ENCODE peak calls at places on chromosome 10, in six cellular contexts. J, U, F, M, Y and O are unnamed samples.

GRCh38 chr10:42754155-42755027 is 28.2 kb upstream of the BMS1 start:
- DNase-seq in F (peak), U (peak), J (peak), M (no peak), Y (no peak), O (peak)

GRCh38 chr10:106285199-106285598 is 879.3 kb downstream of the SORCS1 start:
- DNase-seq in M (no peak), F (no peak), J (no peak), Y (no peak), U (peak), O (no peak)

GRCh38 chr10:103792547-103792946 is 62.8 kb downstream of the SH3PXD2A start:
- DNase-seq in M (no peak), U (peak), Y (no peak), F (no peak), J (no peak), O (no peak)

GRCh38 chr10:6461961-6462360 is 118.1 kb downstream of the PRKCQ start:
- DNase-seq in Y (no peak), F (no peak), M (no peak), U (no peak), J (no peak), O (no peak)

GRCh38 chr10:73875139-73875475 is 752 bp upstream of the CAMK2G start:
- DNase-seq in Y (no peak), U (no peak), M (no peak), F (no peak), J (no peak), O (no peak)

GRCh38 chr10:49075743-49076142 is 39.6 kb downstream of the VSTM4 start:
- DNase-seq in Y (no peak), J (no peak), M (no peak), U (no peak), F (no peak), O (no peak)

GRCh38 chr10:68526634-68527132 is 640 bp downstream of the SLC25A16 start:
- DNase-seq in Y (no peak), U (no peak), F (no peak), M (no peak), J (no peak), O (no peak)

GRCh38 chr10:35216303-35216905 is 89.8 kb downstream of the CREM start:
- DNase-seq in M (no peak), F (no peak), U (no peak), Y (no peak), J (peak), O (no peak)

GRCh38 chr10:3272300-3272699 is 99.7 kb upstream of the PITRM1 start:
- DNase-seq in F (no peak), J (no peak), U (no peak), M (no peak), Y (no peak), O (no peak)

GRCh38 chr10:68594405-68594804 is 34.3 kb downstream of the TET1 start:
- DNase-seq in M (no peak), U (peak), Y (no peak), F (no peak), J (peak), O (no peak)

GRCh38 chr10:35542303-35542702 is 62.8 kb upstream of the GJD4 start:
- DNase-seq in M (no peak), J (no peak), F (no peak), U (no peak), Y (no peak), O (no peak)

GRCh38 chr10:13437026-13437555 is 89.0 kb upstream of the SEPHS1 start:
- DNase-seq in M (no peak), J (no peak), Y (no peak), U (no peak), F (no peak), O (no peak)

GRCh38 chr10:50286996-50287803 is 35.9 kb upstream of the ASAH2 start:
- DNase-seq in J (no peak), M (no peak), Y (no peak), F (no peak), U (no peak), O (no peak)

GRCh38 chr10:65358565-65358964 is 1567.3 kb upstream of the LRRTM3 start:
- DNase-seq in Y (no peak), F (peak), J (no peak), M (no peak), U (no peak), O (peak)

GRCh38 chr10:118580702-118581101 is 14.7 kb downstream of the PRLHR start:
- DNase-seq in Y (no peak), J (no peak), U (no peak), M (no peak), F (no peak), O (no peak)

GRCh38 chr10:30228638-30229037 is 120.4 kb downstream of the MTPAP start:
- DNase-seq in F (no peak), J (no peak), Y (no peak), M (no peak), U (peak), O (no peak)

GRCh38 chr10:43028143-43028542 is 48.7 kb upstream of the RET start:
- DNase-seq in M (no peak), J (no peak), U (no peak), Y (no peak), F (no peak), O (no peak)

GRCh38 chr10:15624405-15625191 is 95.1 kb downstream of the ITGA8 start:
- DNase-seq in Y (no peak), U (peak), J (no peak), M (no peak), F (no peak), O (no peak)

GRCh38 chr10:132294561-132295320 is 13.0 kb downstream of the STK32C start:
- DNase-seq in Y (no peak), U (no peak), J (peak), F (no peak), M (no peak), O (no peak)

GRCh38 chr10:26946103-26946907 is 85.5 kb upstream of the ABI1 start:
- DNase-seq in J (no peak), F (no peak), Y (no peak), M (no peak), U (no peak), O (no peak)

GRCh38 chr10:4310153-4310552 is 515.9 kb upstream of the AKR1E2 start:
- DNase-seq in U (no peak), F (no peak), Y (no peak), J (no peak), M (no peak), O (no peak)

GRCh38 chr10:133465191-133465949 is 11.6 kb downstream of the SCART1 start:
- DNase-seq in U (no peak), Y (no peak), F (no peak), J (no peak), M (no peak), O (no peak)

GRCh38 chr10:80488539-80489066 is 34.5 kb downstream of the TSPAN14 start:
- DNase-seq in M (no peak), U (no peak), J (no peak), F (no peak), Y (no peak), O (no peak)

GRCh38 chr10:13812804-13813203 is 226.0 kb downstream of the PRPF18 start:
- DNase-seq in M (no peak), Y (no peak), F (no peak), U (no peak), J (no peak), O (no peak)

GRCh38 chr10:2968401-2968800 is 98.9 kb upstream of the PFKP start:
- DNase-seq in Y (no peak), J (no peak), F (no peak), M (no peak), U (peak), O (no peak)

GRCh38 chr10:73920084-73920483 is 9.2 kb downstream of the PLAU start:
- DNase-seq in J (peak), M (no peak), F (peak), Y (no peak), U (peak), O (no peak)

GRCh38 chr10:97196213-97197029 is 10.7 kb upstream of the SLIT1 start:
- DNase-seq in J (peak), M (no peak), Y (no peak), U (peak), F (peak), O (peak)

GRCh38 chr10:118840071-118840775 is 85.5 kb upstream of the CACUL1 start:
- DNase-seq in J (no peak), M (no peak), Y (no peak), U (no peak), F (no peak), O (no peak)

GRCh38 chr10:74189999-74190421 is 39.0 kb downstream of the ADK start:
- DNase-seq in U (peak), Y (no peak), F (no peak), M (no peak), J (no peak), O (no peak)

GRCh38 chr10:8092428-8092827 is 37.9 kb downstream of the GATA3 start:
- DNase-seq in Y (no peak), J (no peak), F (no peak), M (no peak), U (no peak), O (no peak)

GRCh38 chr10:62618576-62619408 is 185.7 kb upstream of the ADO start:
- DNase-seq in F (no peak), M (no peak), U (peak), J (peak), Y (no peak), O (no peak)

GRCh38 chr10:59589721-59590120 is 119.9 kb downstream of the SLC16A9 start:
- DNase-seq in U (no peak), J (no peak), Y (no peak), M (no peak), F (no peak), O (no peak)

GRCh38 chr10:126135177-126135576 is 238.8 kb downstream of the FANK1 start:
- DNase-seq in Y (no peak), J (no peak), F (no peak), U (peak), M (no peak), O (peak)

GRCh38 chr10:7593905-7594304 is 72.9 kb downstream of the ITIH5 start:
- DNase-seq in M (no peak), U (no peak), J (no peak), Y (no peak), F (no peak), O (no peak)

GRCh38 chr10:20922461-20922860 is 25.4 kb upstream of the NEBL start:
- DNase-seq in Y (no peak), M (no peak), J (no peak), F (no peak), U (no peak), O (no peak)

GRCh38 chr10:52283174-52283573 is 30.9 kb upstream of the DKK1 start:
- DNase-seq in Y (no peak), U (peak), J (no peak), M (no peak), F (no peak), O (no peak)

GRCh38 chr10:9253121-9253520 is 1198.6 kb downstream of the GATA3 start:
- DNase-seq in U (peak), Y (no peak), J (no peak), F (peak), M (no peak), O (no peak)

GRCh38 chr10:69473304-69473985 is 22.2 kb downstream of the TSPAN15 start:
- DNase-seq in Y (no peak), F (no peak), M (no peak), J (no peak), U (no peak), O (no peak)

GRCh38 chr10:110500515-110500905 is 2.8 kb downstream of the DUSP5 start:
- DNase-seq in M (no peak), F (no peak), U (peak), Y (no peak), J (no peak), O (no peak)
- H3K27ac ChIP-seq in M (peak), F (peak), U (peak), Y (peak), J (peak), O (peak)

GRCh38 chr10:88583584-88583957 is 453 bp upstream of the RNLS start:
- DNase-seq in J (no peak), F (no peak), U (no peak), Y (no peak), M (no peak), O (no peak)

GRCh38 chr10:88586462-88586861 is at the start of gene LIPJ:
- DNase-seq in F (no peak), J (no peak), M (no peak), Y (no peak), U (no peak), O (no peak)

GRCh38 chr10:88582806-88583583 is at the start of gene RNLS:
- DNase-seq in Y (peak), F (peak), U (peak), M (peak), J (peak), O (no peak)

GRCh38 chr10:88582411-88582805 is 710 bp downstream of the RNLS start:
- DNase-seq in Y (no peak), J (no peak), U (no peak), F (no peak), M (no peak), O (no peak)
- H3K27ac ChIP-seq in Y (peak), J (peak), U (peak), F (no peak), M (peak), O (no peak)

GRCh38 chr10:102752266-102752930 is 8.7 kb downstream of the WBP1L start:
- DNase-seq in F (no peak), U (peak), J (no peak), Y (no peak), M (no peak), O (no peak)
- H3K27ac ChIP-seq in F (no peak), U (peak), J (peak), Y (peak), M (peak), O (no peak)

GRCh38 chr10:451856-452255 is 237.6 kb downstream of the DIP2C start:
- DNase-seq in F (no peak), J (no peak), U (no peak), M (no peak), Y (no peak), O (no peak)
- H3K27ac ChIP-seq in F (no peak), J (no peak), U (no peak), M (no peak), Y (no peak), O (no peak)

GRCh38 chr10:29140151-29140550 is 148.7 kb upstream of the LYZL1 start:
- DNase-seq in Y (no peak), U (no peak), M (no peak), F (no peak), J (no peak), O (no peak)
- H3K27ac ChIP-seq in Y (no peak), U (no peak), M (no peak), F (no peak), J (no peak), O (no peak)

GRCh38 chr10:78688221-78688944 is 380.4 kb upstream of the ZMIZ1 start:
- DNase-seq in F (peak), Y (no peak), U (no peak), J (no peak), M (no peak), O (no peak)

GRCh38 chr10:78688945-78689935 is 379.5 kb upstream of the ZMIZ1 start:
- DNase-seq in U (peak), J (no peak), Y (no peak), F (peak), M (peak), O (no peak)

GRCh38 chr10:78691301-78692030 is 377.3 kb upstream of the ZMIZ1 start:
- DNase-seq in M (no peak), F (peak), J (no peak), U (no peak), Y (no peak), O (no peak)

GRCh38 chr10:78692071-78692470 is 376.7 kb upstream of the ZMIZ1 start:
- DNase-seq in Y (no peak), J (no peak), U (no peak), M (no peak), F (no peak), O (no peak)

GRCh38 chr10:78690354-78691111 is 378.2 kb upstream of the ZMIZ1 start:
- DNase-seq in M (no peak), Y (no peak), J (no peak), U (no peak), F (no peak), O (no peak)
- H3K27ac ChIP-seq in M (peak), Y (no peak), J (no peak), U (no peak), F (peak), O (no peak)

GRCh38 chr10:84696610-84697009 is 368.2 kb downstream of the CCSER2 start:
- DNase-seq in F (no peak), Y (no peak), U (no peak), J (no peak), M (no peak), O (no peak)
- H3K27ac ChIP-seq in F (no peak), Y (no peak), U (no peak), J (no peak), M (no peak), O (no peak)

DNA sequence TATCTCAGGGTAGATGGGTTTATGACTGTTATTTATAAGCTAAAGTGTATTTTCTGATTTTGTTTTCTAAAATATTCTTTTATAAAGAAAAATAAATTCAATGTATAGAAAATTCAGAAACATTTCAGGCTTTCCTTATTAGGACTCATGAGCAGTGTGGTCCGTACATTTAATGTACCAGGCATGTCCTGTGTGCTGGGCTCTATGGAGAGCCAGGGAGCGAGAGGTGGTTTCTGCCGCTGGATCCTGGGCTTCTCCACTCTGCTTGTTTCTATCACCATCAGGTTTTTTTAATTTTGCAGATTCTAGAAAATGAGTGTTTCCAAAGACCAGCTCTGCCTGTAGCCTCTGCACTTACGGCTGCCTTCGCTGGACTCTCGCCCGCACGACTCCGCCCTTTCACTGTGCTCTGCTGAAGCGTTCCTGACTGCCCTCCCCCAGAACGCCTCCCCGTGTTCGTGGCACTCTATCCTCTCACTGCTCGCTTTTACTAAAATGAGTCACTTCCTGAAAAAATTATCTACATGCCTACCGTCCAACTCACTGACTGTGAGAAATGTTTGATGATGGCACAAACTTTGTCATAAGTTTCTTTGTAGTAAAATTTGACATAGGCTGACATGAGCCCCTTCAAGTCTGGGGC is 188.5 kb downstream of the ZMYND11 start:
- DNase-seq in U (peak), M (peak), Y (no peak), J (peak), F (no peak), O (no peak)
- H3K27ac ChIP-seq in U (peak), M (peak), Y (peak), J (no peak), F (peak), O (no peak)

DNA sequence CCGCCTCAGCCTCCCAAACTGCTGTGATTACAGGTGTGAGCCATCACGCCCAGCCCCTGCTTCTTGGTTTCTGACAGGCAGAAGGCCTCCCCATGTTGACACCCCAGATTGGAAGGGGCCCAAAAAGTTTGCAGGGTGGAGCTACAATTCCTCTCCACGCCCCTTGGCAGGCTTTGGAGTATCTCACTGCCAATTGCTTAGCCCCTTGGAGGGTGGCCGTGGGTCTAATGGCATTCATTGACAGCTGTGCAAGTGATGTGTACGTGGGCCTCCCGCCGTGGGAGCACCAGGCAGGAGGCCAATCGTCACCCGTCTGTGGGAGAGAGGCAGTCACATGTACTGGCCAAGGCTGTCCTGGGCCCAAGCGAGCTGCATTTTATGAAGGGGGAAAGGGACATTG is 73.7 kb upstream of the PPIF start:
- DNase-seq in Y (no peak), J (peak), F (no peak), M (no peak), U (peak), O (no peak)
- H3K27ac ChIP-seq in Y (peak), J (peak), F (peak), M (peak), U (peak), O (no peak)